ENCODE peak calls at places on chromosomes 2 and 18, in ten cellular contexts. One of them, this sample, is unnamed.

GRCh38 chr2:145751155-145751554 is 1231.2 kb upstream of the ZEB2 start:
- DNase-seq in CD8-positive, alpha-beta memory T cell: no peak
- DNase-seq in stimulated activated CD4-positive, alpha-beta T cell treated with anti-CD3 and anti-CD28 coated beads, Interleukin-2, amount 100 ng/mL, for 24 hours: no peak
- DNase-seq in activated CD4-positive, alpha-beta T cell treated with anti-CD3 and anti-CD28 coated beads, Interleukin-2, amount 50 U/mL, for 48 hours: no peak
- DNase-seq in GDM1: no peak
- DNase-seq in left ventricle myocardium inferior: no peak
- DNase-seq in AG09309: no peak
- DNase-seq in stimulated activated CD8-positive, alpha-beta memory T cell treated with anti-CD3 and anti-CD28 coated beads, Interleukin-12 subunit alpha, Interleukin-12 subunit beta, amount 100 ng/mL, for 4 hours: no peak
- DNase-seq in progenitor cell of endocrine pancreas: no peak
- DNase-seq in CD4-positive, alpha-beta T cell: no peak
- DNase-seq in this sample: no peak

GRCh38 chr2:28981016-28981441 is at the start of gene TOGARAM2:
- DNase-seq in CD8-positive, alpha-beta memory T cell: no peak
- DNase-seq in stimulated activated CD4-positive, alpha-beta T cell treated with anti-CD3 and anti-CD28 coated beads, Interleukin-2, amount 100 ng/mL, for 24 hours: no peak
- DNase-seq in activated CD4-positive, alpha-beta T cell treated with anti-CD3 and anti-CD28 coated beads, Interleukin-2, amount 50 U/mL, for 48 hours: no peak
- DNase-seq in GDM1: no peak
- DNase-seq in left ventricle myocardium inferior: peak
- DNase-seq in AG09309: no peak
- DNase-seq in stimulated activated CD8-positive, alpha-beta memory T cell treated with anti-CD3 and anti-CD28 coated beads, Interleukin-12 subunit alpha, Interleukin-12 subunit beta, amount 100 ng/mL, for 4 hours: no peak
- DNase-seq in progenitor cell of endocrine pancreas: no peak
- DNase-seq in CD4-positive, alpha-beta T cell: no peak
- DNase-seq in this sample: no peak

GRCh38 chr2:85888020-85888744 is 608 bp downstream of the ST3GAL5 start:
- DNase-seq in CD8-positive, alpha-beta memory T cell: peak
- DNase-seq in stimulated activated CD4-positive, alpha-beta T cell treated with anti-CD3 and anti-CD28 coated beads, Interleukin-2, amount 100 ng/mL, for 24 hours: peak
- DNase-seq in activated CD4-positive, alpha-beta T cell treated with anti-CD3 and anti-CD28 coated beads, Interleukin-2, amount 50 U/mL, for 48 hours: peak
- DNase-seq in GDM1: no peak
- DNase-seq in left ventricle myocardium inferior: no peak
- DNase-seq in AG09309: no peak
- DNase-seq in stimulated activated CD8-positive, alpha-beta memory T cell treated with anti-CD3 and anti-CD28 coated beads, Interleukin-12 subunit alpha, Interleukin-12 subunit beta, amount 100 ng/mL, for 4 hours: peak
- DNase-seq in progenitor cell of endocrine pancreas: peak
- DNase-seq in CD4-positive, alpha-beta T cell: peak
- DNase-seq in this sample: no peak

GRCh38 chr18:76463358-76463757 is 31.7 kb downstream of the ZNF516 start:
- DNase-seq in CD8-positive, alpha-beta memory T cell: no peak
- DNase-seq in stimulated activated CD4-positive, alpha-beta T cell treated with anti-CD3 and anti-CD28 coated beads, Interleukin-2, amount 100 ng/mL, for 24 hours: no peak
- DNase-seq in activated CD4-positive, alpha-beta T cell treated with anti-CD3 and anti-CD28 coated beads, Interleukin-2, amount 50 U/mL, for 48 hours: no peak
- DNase-seq in GDM1: no peak
- DNase-seq in left ventricle myocardium inferior: no peak
- DNase-seq in AG09309: no peak
- DNase-seq in stimulated activated CD8-positive, alpha-beta memory T cell treated with anti-CD3 and anti-CD28 coated beads, Interleukin-12 subunit alpha, Interleukin-12 subunit beta, amount 100 ng/mL, for 4 hours: no peak
- DNase-seq in progenitor cell of endocrine pancreas: no peak
- DNase-seq in CD4-positive, alpha-beta T cell: no peak
- DNase-seq in this sample: no peak

GRCh38 chr2:185174353-185174752 is 564.3 kb upstream of the FSIP2 start:
- DNase-seq in CD8-positive, alpha-beta memory T cell: no peak
- DNase-seq in stimulated activated CD4-positive, alpha-beta T cell treated with anti-CD3 and anti-CD28 coated beads, Interleukin-2, amount 100 ng/mL, for 24 hours: no peak
- DNase-seq in activated CD4-positive, alpha-beta T cell treated with anti-CD3 and anti-CD28 coated beads, Interleukin-2, amount 50 U/mL, for 48 hours: no peak
- DNase-seq in GDM1: no peak
- DNase-seq in left ventricle myocardium inferior: no peak
- DNase-seq in AG09309: no peak
- DNase-seq in stimulated activated CD8-positive, alpha-beta memory T cell treated with anti-CD3 and anti-CD28 coated beads, Interleukin-12 subunit alpha, Interleukin-12 subunit beta, amount 100 ng/mL, for 4 hours: no peak
- DNase-seq in progenitor cell of endocrine pancreas: no peak
- DNase-seq in CD4-positive, alpha-beta T cell: no peak
- DNase-seq in this sample: no peak

GRCh38 chr18:48391863-48392262 is 17.3 kb downstream of the ZBTB7C start:
- DNase-seq in CD8-positive, alpha-beta memory T cell: no peak
- DNase-seq in stimulated activated CD4-positive, alpha-beta T cell treated with anti-CD3 and anti-CD28 coated beads, Interleukin-2, amount 100 ng/mL, for 24 hours: no peak
- DNase-seq in activated CD4-positive, alpha-beta T cell treated with anti-CD3 and anti-CD28 coated beads, Interleukin-2, amount 50 U/mL, for 48 hours: no peak
- DNase-seq in GDM1: no peak
- DNase-seq in left ventricle myocardium inferior: peak
- DNase-seq in AG09309: no peak
- DNase-seq in stimulated activated CD8-positive, alpha-beta memory T cell treated with anti-CD3 and anti-CD28 coated beads, Interleukin-12 subunit alpha, Interleukin-12 subunit beta, amount 100 ng/mL, for 4 hours: no peak
- DNase-seq in progenitor cell of endocrine pancreas: no peak
- DNase-seq in CD4-positive, alpha-beta T cell: no peak
- DNase-seq in this sample: no peak

GRCh38 chr2:2688231-2688630 is 357.2 kb upstream of the MYT1L start:
- DNase-seq in CD8-positive, alpha-beta memory T cell: no peak
- DNase-seq in stimulated activated CD4-positive, alpha-beta T cell treated with anti-CD3 and anti-CD28 coated beads, Interleukin-2, amount 100 ng/mL, for 24 hours: no peak
- DNase-seq in activated CD4-positive, alpha-beta T cell treated with anti-CD3 and anti-CD28 coated beads, Interleukin-2, amount 50 U/mL, for 48 hours: no peak
- DNase-seq in GDM1: no peak
- DNase-seq in left ventricle myocardium inferior: no peak
- DNase-seq in AG09309: no peak
- DNase-seq in stimulated activated CD8-positive, alpha-beta memory T cell treated with anti-CD3 and anti-CD28 coated beads, Interleukin-12 subunit alpha, Interleukin-12 subunit beta, amount 100 ng/mL, for 4 hours: no peak
- DNase-seq in progenitor cell of endocrine pancreas: no peak
- DNase-seq in CD4-positive, alpha-beta T cell: no peak
- DNase-seq in this sample: no peak

GRCh38 chr2:25305809-25306208 is 35.9 kb downstream of the DNMT3A start:
- DNase-seq in CD8-positive, alpha-beta memory T cell: no peak
- DNase-seq in stimulated activated CD4-positive, alpha-beta T cell treated with anti-CD3 and anti-CD28 coated beads, Interleukin-2, amount 100 ng/mL, for 24 hours: no peak
- DNase-seq in activated CD4-positive, alpha-beta T cell treated with anti-CD3 and anti-CD28 coated beads, Interleukin-2, amount 50 U/mL, for 48 hours: no peak
- DNase-seq in GDM1: no peak
- DNase-seq in left ventricle myocardium inferior: peak
- DNase-seq in AG09309: no peak
- DNase-seq in stimulated activated CD8-positive, alpha-beta memory T cell treated with anti-CD3 and anti-CD28 coated beads, Interleukin-12 subunit alpha, Interleukin-12 subunit beta, amount 100 ng/mL, for 4 hours: no peak
- DNase-seq in progenitor cell of endocrine pancreas: no peak
- DNase-seq in CD4-positive, alpha-beta T cell: no peak
- DNase-seq in this sample: no peak

GRCh38 chr2:234099266-234099665 is 48.8 kb downstream of the SPP2 start:
- DNase-seq in CD8-positive, alpha-beta memory T cell: no peak
- DNase-seq in stimulated activated CD4-positive, alpha-beta T cell treated with anti-CD3 and anti-CD28 coated beads, Interleukin-2, amount 100 ng/mL, for 24 hours: no peak
- DNase-seq in activated CD4-positive, alpha-beta T cell treated with anti-CD3 and anti-CD28 coated beads, Interleukin-2, amount 50 U/mL, for 48 hours: no peak
- DNase-seq in GDM1: no peak
- DNase-seq in left ventricle myocardium inferior: no peak
- DNase-seq in AG09309: no peak
- DNase-seq in stimulated activated CD8-positive, alpha-beta memory T cell treated with anti-CD3 and anti-CD28 coated beads, Interleukin-12 subunit alpha, Interleukin-12 subunit beta, amount 100 ng/mL, for 4 hours: no peak
- DNase-seq in progenitor cell of endocrine pancreas: no peak
- DNase-seq in CD4-positive, alpha-beta T cell: no peak
- DNase-seq in this sample: peak

GRCh38 chr2:21175895-21176646 is 52.3 kb downstream of the TDRD15 start:
- DNase-seq in CD8-positive, alpha-beta memory T cell: no peak
- DNase-seq in stimulated activated CD4-positive, alpha-beta T cell treated with anti-CD3 and anti-CD28 coated beads, Interleukin-2, amount 100 ng/mL, for 24 hours: no peak
- DNase-seq in activated CD4-positive, alpha-beta T cell treated with anti-CD3 and anti-CD28 coated beads, Interleukin-2, amount 50 U/mL, for 48 hours: no peak
- DNase-seq in GDM1: no peak
- DNase-seq in left ventricle myocardium inferior: no peak
- DNase-seq in AG09309: no peak
- DNase-seq in stimulated activated CD8-positive, alpha-beta memory T cell treated with anti-CD3 and anti-CD28 coated beads, Interleukin-12 subunit alpha, Interleukin-12 subunit beta, amount 100 ng/mL, for 4 hours: no peak
- DNase-seq in progenitor cell of endocrine pancreas: no peak
- DNase-seq in CD4-positive, alpha-beta T cell: no peak
- DNase-seq in this sample: no peak

GRCh38 chr2:43518182-43518581 is 77.7 kb downstream of the THADA start:
- DNase-seq in CD8-positive, alpha-beta memory T cell: no peak
- DNase-seq in stimulated activated CD4-positive, alpha-beta T cell treated with anti-CD3 and anti-CD28 coated beads, Interleukin-2, amount 100 ng/mL, for 24 hours: no peak
- DNase-seq in activated CD4-positive, alpha-beta T cell treated with anti-CD3 and anti-CD28 coated beads, Interleukin-2, amount 50 U/mL, for 48 hours: no peak
- DNase-seq in GDM1: no peak
- DNase-seq in left ventricle myocardium inferior: no peak
- DNase-seq in AG09309: no peak
- DNase-seq in stimulated activated CD8-positive, alpha-beta memory T cell treated with anti-CD3 and anti-CD28 coated beads, Interleukin-12 subunit alpha, Interleukin-12 subunit beta, amount 100 ng/mL, for 4 hours: no peak
- DNase-seq in progenitor cell of endocrine pancreas: no peak
- DNase-seq in CD4-positive, alpha-beta T cell: no peak
- DNase-seq in this sample: no peak

GRCh38 chr2:85369500-85369899 is 14.9 kb downstream of the ELMOD3 start:
- DNase-seq in CD8-positive, alpha-beta memory T cell: no peak
- DNase-seq in stimulated activated CD4-positive, alpha-beta T cell treated with anti-CD3 and anti-CD28 coated beads, Interleukin-2, amount 100 ng/mL, for 24 hours: no peak
- DNase-seq in activated CD4-positive, alpha-beta T cell treated with anti-CD3 and anti-CD28 coated beads, Interleukin-2, amount 50 U/mL, for 48 hours: no peak
- DNase-seq in GDM1: no peak
- DNase-seq in left ventricle myocardium inferior: no peak
- DNase-seq in AG09309: no peak
- DNase-seq in stimulated activated CD8-positive, alpha-beta memory T cell treated with anti-CD3 and anti-CD28 coated beads, Interleukin-12 subunit alpha, Interleukin-12 subunit beta, amount 100 ng/mL, for 4 hours: no peak
- DNase-seq in progenitor cell of endocrine pancreas: no peak
- DNase-seq in CD4-positive, alpha-beta T cell: no peak
- DNase-seq in this sample: no peak

GRCh38 chr2:65085148-65085547 is 28.9 kb downstream of the CEP68 start:
- DNase-seq in CD8-positive, alpha-beta memory T cell: no peak
- DNase-seq in stimulated activated CD4-positive, alpha-beta T cell treated with anti-CD3 and anti-CD28 coated beads, Interleukin-2, amount 100 ng/mL, for 24 hours: no peak
- DNase-seq in activated CD4-positive, alpha-beta T cell treated with anti-CD3 and anti-CD28 coated beads, Interleukin-2, amount 50 U/mL, for 48 hours: no peak
- DNase-seq in GDM1: no peak
- DNase-seq in left ventricle myocardium inferior: no peak
- DNase-seq in AG09309: no peak
- DNase-seq in stimulated activated CD8-positive, alpha-beta memory T cell treated with anti-CD3 and anti-CD28 coated beads, Interleukin-12 subunit alpha, Interleukin-12 subunit beta, amount 100 ng/mL, for 4 hours: no peak
- DNase-seq in progenitor cell of endocrine pancreas: no peak
- DNase-seq in CD4-positive, alpha-beta T cell: no peak
- DNase-seq in this sample: no peak

GRCh38 chr2:64230540-64230939 is 86.3 kb upstream of the PELI1 start:
- DNase-seq in CD8-positive, alpha-beta memory T cell: no peak
- DNase-seq in stimulated activated CD4-positive, alpha-beta T cell treated with anti-CD3 and anti-CD28 coated beads, Interleukin-2, amount 100 ng/mL, for 24 hours: no peak
- DNase-seq in activated CD4-positive, alpha-beta T cell treated with anti-CD3 and anti-CD28 coated beads, Interleukin-2, amount 50 U/mL, for 48 hours: no peak
- DNase-seq in GDM1: no peak
- DNase-seq in left ventricle myocardium inferior: no peak
- DNase-seq in AG09309: no peak
- DNase-seq in stimulated activated CD8-positive, alpha-beta memory T cell treated with anti-CD3 and anti-CD28 coated beads, Interleukin-12 subunit alpha, Interleukin-12 subunit beta, amount 100 ng/mL, for 4 hours: no peak
- DNase-seq in progenitor cell of endocrine pancreas: no peak
- DNase-seq in CD4-positive, alpha-beta T cell: no peak
- DNase-seq in this sample: no peak

GRCh38 chr2:216665240-216665639 is 30.1 kb downstream of the IGFBP5 start:
- DNase-seq in CD8-positive, alpha-beta memory T cell: no peak
- DNase-seq in stimulated activated CD4-positive, alpha-beta T cell treated with anti-CD3 and anti-CD28 coated beads, Interleukin-2, amount 100 ng/mL, for 24 hours: no peak
- DNase-seq in activated CD4-positive, alpha-beta T cell treated with anti-CD3 and anti-CD28 coated beads, Interleukin-2, amount 50 U/mL, for 48 hours: no peak
- DNase-seq in GDM1: no peak
- DNase-seq in left ventricle myocardium inferior: no peak
- DNase-seq in AG09309: no peak
- DNase-seq in stimulated activated CD8-positive, alpha-beta memory T cell treated with anti-CD3 and anti-CD28 coated beads, Interleukin-12 subunit alpha, Interleukin-12 subunit beta, amount 100 ng/mL, for 4 hours: no peak
- DNase-seq in progenitor cell of endocrine pancreas: no peak
- DNase-seq in CD4-positive, alpha-beta T cell: no peak
- DNase-seq in this sample: no peak

GRCh38 chr2:121205321-121205942 is 79.6 kb downstream of the TFCP2L1 start:
- DNase-seq in CD8-positive, alpha-beta memory T cell: no peak
- DNase-seq in stimulated activated CD4-positive, alpha-beta T cell treated with anti-CD3 and anti-CD28 coated beads, Interleukin-2, amount 100 ng/mL, for 24 hours: no peak
- DNase-seq in activated CD4-positive, alpha-beta T cell treated with anti-CD3 and anti-CD28 coated beads, Interleukin-2, amount 50 U/mL, for 48 hours: no peak
- DNase-seq in GDM1: no peak
- DNase-seq in left ventricle myocardium inferior: no peak
- DNase-seq in AG09309: no peak
- DNase-seq in stimulated activated CD8-positive, alpha-beta memory T cell treated with anti-CD3 and anti-CD28 coated beads, Interleukin-12 subunit alpha, Interleukin-12 subunit beta, amount 100 ng/mL, for 4 hours: no peak
- DNase-seq in progenitor cell of endocrine pancreas: no peak
- DNase-seq in CD4-positive, alpha-beta T cell: no peak
- DNase-seq in this sample: no peak

GRCh38 chr2:217645891-217646290 is 356.9 kb downstream of the TNS1 start:
- DNase-seq in CD8-positive, alpha-beta memory T cell: no peak
- DNase-seq in stimulated activated CD4-positive, alpha-beta T cell treated with anti-CD3 and anti-CD28 coated beads, Interleukin-2, amount 100 ng/mL, for 24 hours: no peak
- DNase-seq in activated CD4-positive, alpha-beta T cell treated with anti-CD3 and anti-CD28 coated beads, Interleukin-2, amount 50 U/mL, for 48 hours: no peak
- DNase-seq in GDM1: no peak
- DNase-seq in left ventricle myocardium inferior: no peak
- DNase-seq in AG09309: no peak
- DNase-seq in stimulated activated CD8-positive, alpha-beta memory T cell treated with anti-CD3 and anti-CD28 coated beads, Interleukin-12 subunit alpha, Interleukin-12 subunit beta, amount 100 ng/mL, for 4 hours: no peak
- DNase-seq in progenitor cell of endocrine pancreas: no peak
- DNase-seq in CD4-positive, alpha-beta T cell: no peak
- DNase-seq in this sample: no peak

GRCh38 chr2:197891897-197892442 is 87.6 kb downstream of the PLCL1 start:
- DNase-seq in CD8-positive, alpha-beta memory T cell: no peak
- DNase-seq in stimulated activated CD4-positive, alpha-beta T cell treated with anti-CD3 and anti-CD28 coated beads, Interleukin-2, amount 100 ng/mL, for 24 hours: no peak
- DNase-seq in activated CD4-positive, alpha-beta T cell treated with anti-CD3 and anti-CD28 coated beads, Interleukin-2, amount 50 U/mL, for 48 hours: no peak
- DNase-seq in GDM1: no peak
- DNase-seq in left ventricle myocardium inferior: no peak
- DNase-seq in AG09309: no peak
- DNase-seq in stimulated activated CD8-positive, alpha-beta memory T cell treated with anti-CD3 and anti-CD28 coated beads, Interleukin-12 subunit alpha, Interleukin-12 subunit beta, amount 100 ng/mL, for 4 hours: no peak
- DNase-seq in progenitor cell of endocrine pancreas: no peak
- DNase-seq in CD4-positive, alpha-beta T cell: no peak
- DNase-seq in this sample: no peak

GRCh38 chr2:166017208-166017607 is 63.6 kb upstream of the TTC21B start:
- DNase-seq in CD8-positive, alpha-beta memory T cell: no peak
- DNase-seq in stimulated activated CD4-positive, alpha-beta T cell treated with anti-CD3 and anti-CD28 coated beads, Interleukin-2, amount 100 ng/mL, for 24 hours: no peak
- DNase-seq in activated CD4-positive, alpha-beta T cell treated with anti-CD3 and anti-CD28 coated beads, Interleukin-2, amount 50 U/mL, for 48 hours: no peak
- DNase-seq in GDM1: no peak
- DNase-seq in left ventricle myocardium inferior: no peak
- DNase-seq in AG09309: no peak
- DNase-seq in stimulated activated CD8-positive, alpha-beta memory T cell treated with anti-CD3 and anti-CD28 coated beads, Interleukin-12 subunit alpha, Interleukin-12 subunit beta, amount 100 ng/mL, for 4 hours: no peak
- DNase-seq in progenitor cell of endocrine pancreas: no peak
- DNase-seq in CD4-positive, alpha-beta T cell: no peak
- DNase-seq in this sample: no peak

GRCh38 chr18:5649439-5649838 is 105.6 kb upstream of the EPB41L3 start:
- DNase-seq in CD8-positive, alpha-beta memory T cell: no peak
- DNase-seq in stimulated activated CD4-positive, alpha-beta T cell treated with anti-CD3 and anti-CD28 coated beads, Interleukin-2, amount 100 ng/mL, for 24 hours: no peak
- DNase-seq in activated CD4-positive, alpha-beta T cell treated with anti-CD3 and anti-CD28 coated beads, Interleukin-2, amount 50 U/mL, for 48 hours: no peak
- DNase-seq in GDM1: no peak
- DNase-seq in left ventricle myocardium inferior: no peak
- DNase-seq in AG09309: no peak
- DNase-seq in stimulated activated CD8-positive, alpha-beta memory T cell treated with anti-CD3 and anti-CD28 coated beads, Interleukin-12 subunit alpha, Interleukin-12 subunit beta, amount 100 ng/mL, for 4 hours: no peak
- DNase-seq in progenitor cell of endocrine pancreas: no peak
- DNase-seq in CD4-positive, alpha-beta T cell: no peak
- DNase-seq in this sample: no peak

GRCh38 chr2:146131048-146131447 is 1611.1 kb upstream of the ZEB2 start:
- DNase-seq in CD8-positive, alpha-beta memory T cell: no peak
- DNase-seq in stimulated activated CD4-positive, alpha-beta T cell treated with anti-CD3 and anti-CD28 coated beads, Interleukin-2, amount 100 ng/mL, for 24 hours: no peak
- DNase-seq in activated CD4-positive, alpha-beta T cell treated with anti-CD3 and anti-CD28 coated beads, Interleukin-2, amount 50 U/mL, for 48 hours: no peak
- DNase-seq in GDM1: no peak
- DNase-seq in left ventricle myocardium inferior: no peak
- DNase-seq in AG09309: no peak
- DNase-seq in stimulated activated CD8-positive, alpha-beta memory T cell treated with anti-CD3 and anti-CD28 coated beads, Interleukin-12 subunit alpha, Interleukin-12 subunit beta, amount 100 ng/mL, for 4 hours: no peak
- DNase-seq in progenitor cell of endocrine pancreas: no peak
- DNase-seq in CD4-positive, alpha-beta T cell: no peak
- DNase-seq in this sample: no peak

GRCh38 chr2:224584111-224584764 is 925 bp downstream of the CUL3 start:
- DNase-seq in CD8-positive, alpha-beta memory T cell: no peak
- DNase-seq in stimulated activated CD4-positive, alpha-beta T cell treated with anti-CD3 and anti-CD28 coated beads, Interleukin-2, amount 100 ng/mL, for 24 hours: peak
- DNase-seq in activated CD4-positive, alpha-beta T cell treated with anti-CD3 and anti-CD28 coated beads, Interleukin-2, amount 50 U/mL, for 48 hours: peak
- DNase-seq in GDM1: no peak
- DNase-seq in left ventricle myocardium inferior: peak
- DNase-seq in AG09309: no peak
- DNase-seq in stimulated activated CD8-positive, alpha-beta memory T cell treated with anti-CD3 and anti-CD28 coated beads, Interleukin-12 subunit alpha, Interleukin-12 subunit beta, amount 100 ng/mL, for 4 hours: no peak
- DNase-seq in progenitor cell of endocrine pancreas: no peak
- DNase-seq in CD4-positive, alpha-beta T cell: peak
- DNase-seq in this sample: peak

GRCh38 chr18:34493099-34493544 is 217.0 kb upstream of the DTNA start:
- DNase-seq in CD8-positive, alpha-beta memory T cell: no peak
- DNase-seq in stimulated activated CD4-positive, alpha-beta T cell treated with anti-CD3 and anti-CD28 coated beads, Interleukin-2, amount 100 ng/mL, for 24 hours: no peak
- DNase-seq in activated CD4-positive, alpha-beta T cell treated with anti-CD3 and anti-CD28 coated beads, Interleukin-2, amount 50 U/mL, for 48 hours: no peak
- DNase-seq in GDM1: no peak
- DNase-seq in left ventricle myocardium inferior: peak
- DNase-seq in AG09309: peak
- DNase-seq in stimulated activated CD8-positive, alpha-beta memory T cell treated with anti-CD3 and anti-CD28 coated beads, Interleukin-12 subunit alpha, Interleukin-12 subunit beta, amount 100 ng/mL, for 4 hours: no peak
- DNase-seq in progenitor cell of endocrine pancreas: peak
- DNase-seq in CD4-positive, alpha-beta T cell: no peak
- DNase-seq in this sample: no peak

GRCh38 chr2:171579481-171579880 is 57.2 kb downstream of the CYBRD1 start:
- DNase-seq in CD8-positive, alpha-beta memory T cell: no peak
- DNase-seq in stimulated activated CD4-positive, alpha-beta T cell treated with anti-CD3 and anti-CD28 coated beads, Interleukin-2, amount 100 ng/mL, for 24 hours: no peak
- DNase-seq in activated CD4-positive, alpha-beta T cell treated with anti-CD3 and anti-CD28 coated beads, Interleukin-2, amount 50 U/mL, for 48 hours: no peak
- DNase-seq in GDM1: no peak
- DNase-seq in left ventricle myocardium inferior: no peak
- DNase-seq in AG09309: no peak
- DNase-seq in stimulated activated CD8-positive, alpha-beta memory T cell treated with anti-CD3 and anti-CD28 coated beads, Interleukin-12 subunit alpha, Interleukin-12 subunit beta, amount 100 ng/mL, for 4 hours: no peak
- DNase-seq in progenitor cell of endocrine pancreas: no peak
- DNase-seq in CD4-positive, alpha-beta T cell: no peak
- DNase-seq in this sample: no peak

GRCh38 chr2:164146478-164146877 is 410.7 kb upstream of the FIGN start:
- DNase-seq in CD8-positive, alpha-beta memory T cell: no peak
- DNase-seq in stimulated activated CD4-positive, alpha-beta T cell treated with anti-CD3 and anti-CD28 coated beads, Interleukin-2, amount 100 ng/mL, for 24 hours: no peak
- DNase-seq in activated CD4-positive, alpha-beta T cell treated with anti-CD3 and anti-CD28 coated beads, Interleukin-2, amount 50 U/mL, for 48 hours: no peak
- DNase-seq in GDM1: no peak
- DNase-seq in left ventricle myocardium inferior: no peak
- DNase-seq in AG09309: no peak
- DNase-seq in stimulated activated CD8-positive, alpha-beta memory T cell treated with anti-CD3 and anti-CD28 coated beads, Interleukin-12 subunit alpha, Interleukin-12 subunit beta, amount 100 ng/mL, for 4 hours: no peak
- DNase-seq in progenitor cell of endocrine pancreas: no peak
- DNase-seq in CD4-positive, alpha-beta T cell: no peak
- DNase-seq in this sample: no peak

GRCh38 chr2:170525566-170525900 is 189.6 kb upstream of the SP5 start:
- DNase-seq in CD8-positive, alpha-beta memory T cell: no peak
- DNase-seq in stimulated activated CD4-positive, alpha-beta T cell treated with anti-CD3 and anti-CD28 coated beads, Interleukin-2, amount 100 ng/mL, for 24 hours: no peak
- DNase-seq in activated CD4-positive, alpha-beta T cell treated with anti-CD3 and anti-CD28 coated beads, Interleukin-2, amount 50 U/mL, for 48 hours: no peak
- DNase-seq in GDM1: no peak
- DNase-seq in left ventricle myocardium inferior: peak
- DNase-seq in AG09309: peak
- DNase-seq in stimulated activated CD8-positive, alpha-beta memory T cell treated with anti-CD3 and anti-CD28 coated beads, Interleukin-12 subunit alpha, Interleukin-12 subunit beta, amount 100 ng/mL, for 4 hours: no peak
- DNase-seq in progenitor cell of endocrine pancreas: no peak
- DNase-seq in CD4-positive, alpha-beta T cell: no peak
- DNase-seq in this sample: no peak

GRCh38 chr2:119208791-119209203 is 14.8 kb upstream of the STEAP3 start:
- DNase-seq in CD8-positive, alpha-beta memory T cell: no peak
- DNase-seq in stimulated activated CD4-positive, alpha-beta T cell treated with anti-CD3 and anti-CD28 coated beads, Interleukin-2, amount 100 ng/mL, for 24 hours: no peak
- DNase-seq in activated CD4-positive, alpha-beta T cell treated with anti-CD3 and anti-CD28 coated beads, Interleukin-2, amount 50 U/mL, for 48 hours: no peak
- DNase-seq in GDM1: no peak
- DNase-seq in left ventricle myocardium inferior: no peak
- DNase-seq in AG09309: no peak
- DNase-seq in stimulated activated CD8-positive, alpha-beta memory T cell treated with anti-CD3 and anti-CD28 coated beads, Interleukin-12 subunit alpha, Interleukin-12 subunit beta, amount 100 ng/mL, for 4 hours: no peak
- DNase-seq in progenitor cell of endocrine pancreas: no peak
- DNase-seq in CD4-positive, alpha-beta T cell: no peak
- DNase-seq in this sample: no peak

GRCh38 chr2:41879367-41879871 is 168.4 kb upstream of the PKDCC start:
- DNase-seq in CD8-positive, alpha-beta memory T cell: no peak
- DNase-seq in stimulated activated CD4-positive, alpha-beta T cell treated with anti-CD3 and anti-CD28 coated beads, Interleukin-2, amount 100 ng/mL, for 24 hours: no peak
- DNase-seq in activated CD4-positive, alpha-beta T cell treated with anti-CD3 and anti-CD28 coated beads, Interleukin-2, amount 50 U/mL, for 48 hours: no peak
- DNase-seq in GDM1: peak
- DNase-seq in left ventricle myocardium inferior: no peak
- DNase-seq in AG09309: no peak
- DNase-seq in stimulated activated CD8-positive, alpha-beta memory T cell treated with anti-CD3 and anti-CD28 coated beads, Interleukin-12 subunit alpha, Interleukin-12 subunit beta, amount 100 ng/mL, for 4 hours: no peak
- DNase-seq in progenitor cell of endocrine pancreas: peak
- DNase-seq in CD4-positive, alpha-beta T cell: no peak
- DNase-seq in this sample: no peak